ENCODE peak calls at places on chromosomes 5 and 9, in four cellular contexts. V is A549, Z is astrocyte of the hippocampus, X is AG04450. M is an unnamed sample.
A peak's percentile ranks its signal among the peaks of the same experiment; 100 is the strongest.

GRCh38 chr9:124764774-124765438 is 6.2 kb downstream of the NR6A1 start:
- DNase-seq in X (no peak), Z (peak; percentile 23), V (peak; percentile 53), M (no peak)

GRCh38 chr5:113510836-113511451 is 2.5 kb upstream of the YTHDC2 start:
- DNase-seq in V (peak; percentile 47), Z (peak; percentile 49), X (no peak), M (no peak)

GRCh38 chr9:128863647-128864046 is 18.1 kb downstream of the KYAT1 start:
- DNase-seq in X (no peak), Z (peak; percentile 73), V (peak; percentile 82), M (peak; percentile 89)

GRCh38 chr5:156020650-156021049 is 306.3 kb upstream of the SGCD start:
- DNase-seq in X (no peak), Z (no peak), V (no peak), M (no peak)

GRCh38 chr5:10264569-10264968 is 14.5 kb downstream of the CCT5 start:
- DNase-seq in Z (no peak), X (no peak), V (no peak), M (no peak)

GRCh38 chr5:76256116-76256889 is 146.8 kb upstream of the IQGAP2 start:
- DNase-seq in X (peak; percentile 13), Z (peak; percentile 80), V (peak; percentile 79), M (peak; percentile 66)

GRCh38 chr5:170552486-170553122 is 48.8 kb downstream of the KCNIP1 start:
- DNase-seq in X (peak; percentile 82), Z (peak; percentile 98), V (no peak), M (no peak)

GRCh38 chr5:135864503-135865443 is 30.3 kb downstream of the SLC25A48 start:
- DNase-seq in Z (no peak), X (no peak), V (no peak), M (no peak)

GRCh38 chr9:91089405-91090131 is 272.1 kb downstream of the AUH start:
- DNase-seq in X (no peak), Z (peak; percentile 54), V (peak; percentile 59), M (no peak)

GRCh38 chr5:150035139-150035893 is 34.8 kb downstream of the HMGXB3 start:
- DNase-seq in V (no peak), X (no peak), Z (no peak), M (no peak)

GRCh38 chr5:142404046-142404477 is 79.2 kb upstream of the SPRY4 start:
- DNase-seq in V (no peak), X (no peak), Z (no peak), M (no peak)

GRCh38 chr5:109256486-109256885 is 153.3 kb downstream of the PJA2 start:
- DNase-seq in X (no peak), Z (no peak), V (no peak), M (peak; percentile 2)

GRCh38 chr9:123081824-123082223 is 48.4 kb downstream of the GPR21 start:
- DNase-seq in Z (peak; percentile 70), V (peak; percentile 41), X (no peak), M (peak; percentile 49)

GRCh38 chr5:142506046-142506445 is 179.8 kb downstream of the FGF1 start:
- DNase-seq in V (no peak), X (no peak), Z (peak; percentile 56), M (no peak)

GRCh38 chr5:53429706-53430105 is 50.7 kb upstream of the FST start:
- DNase-seq in Z (no peak), V (peak; percentile 54), X (no peak), M (no peak)

GRCh38 chr5:3512291-3512690 is 83.3 kb upstream of the IRX1 start:
- DNase-seq in V (no peak), Z (no peak), X (no peak), M (no peak)

GRCh38 chr5:95615164-95615467 is 4.8 kb upstream of the GPR150 start:
- DNase-seq in V (no peak), X (no peak), Z (no peak), M (no peak)

GRCh38 chr9:96741771-96742170 is 36.1 kb downstream of the ZNF510 start:
- DNase-seq in X (no peak), Z (no peak), V (no peak), M (no peak)

GRCh38 chr9:98037362-98037761 is 19.2 kb upstream of the NANS start:
- DNase-seq in V (no peak), X (no peak), Z (no peak), M (no peak)

GRCh38 chr9:37200572-37201005 is 80.2 kb downstream of the ZCCHC7 start:
- DNase-seq in X (no peak), V (no peak), Z (peak; percentile 45), M (peak; percentile 11)

GRCh38 chr9:36623280-36623679 is 50.6 kb downstream of the MELK start:
- DNase-seq in V (no peak), X (no peak), Z (peak; percentile 21), M (no peak)

GRCh38 chr9:19408316-19408692 is 505 bp upstream of the ACER2 start:
- DNase-seq in V (peak; percentile 4), Z (no peak), X (no peak), M (peak; percentile 23)

GRCh38 chr5:116409591-116410296 is 164.9 kb downstream of the SEMA6A start:
- DNase-seq in X (no peak), Z (no peak), V (no peak), M (no peak)

GRCh38 chr9:83535736-83536135 is 2.5 kb downstream of the FRMD3 start:
- DNase-seq in X (no peak), Z (no peak), V (no peak), M (no peak)

GRCh38 chr9:131266301-131267229 is 9.7 kb downstream of the FAM78A start:
- DNase-seq in Z (no peak), X (no peak), V (no peak), M (no peak)

M was measured in HEK293T.